ENCODE peak calls at places on chromosome 12, in eight cellular contexts. J is GM12864; O is PC-9; Z is psoas muscle; E is HL-60; U is A549; V is NB4; G is CD8-positive, alpha-beta T cell. Q is an unnamed sample.
A peak's percentile ranks its signal among the peaks of the same experiment; 100 is the strongest.

GRCh38 chr12:113062502-113063395 is 6.2 kb downstream of the DTX1 start:
- DNase-seq in J (no peak), O (no peak), Z (no peak), E (no peak), U (no peak), V (peak; percentile 82), G (no peak), Q (no peak)

GRCh38 chr12:129005416-129005815 is 152.1 kb downstream of the GLT1D1 start:
- DNase-seq in J (no peak), O (no peak), Z (no peak), E (no peak), U (no peak), V (no peak), G (no peak), Q (no peak)

GRCh38 chr12:27965411-27965810 is 7.1 kb downstream of the PTHLH start:
- DNase-seq in J (no peak), O (no peak), Z (no peak), E (no peak), U (no peak), V (no peak), G (no peak), Q (no peak)

GRCh38 chr12:121145221-121145620 is 12.5 kb downstream of the P2RX7 start:
- DNase-seq in J (no peak), O (no peak), Z (no peak), E (peak; percentile 51), U (no peak), V (peak; percentile 87), G (no peak), Q (no peak)

GRCh38 chr12:7642876-7643309 is 22.8 kb downstream of the APOBEC1 start:
- DNase-seq in J (peak; percentile 8), O (peak; percentile 47), Z (no peak), E (peak; percentile 52), U (peak; percentile 59), V (peak; percentile 57), G (no peak), Q (peak; percentile 53)

GRCh38 chr12:115632323-115632722 is 645.2 kb downstream of the MED13L start:
- DNase-seq in J (no peak), O (no peak), Z (no peak), E (no peak), U (no peak), V (no peak), G (no peak), Q (peak; percentile 24)

GRCh38 chr12:94867066-94867855 is 136.2 kb downstream of the NDUFA12 start:
- DNase-seq in J (no peak), O (no peak), Z (no peak), E (no peak), U (no peak), V (peak; percentile 32), G (no peak), Q (peak; percentile 62)

GRCh38 chr12:113934946-113935345 is 31.2 kb downstream of the RBM19 start:
- DNase-seq in J (no peak), O (no peak), Z (no peak), E (no peak), U (no peak), V (no peak), G (no peak), Q (no peak)

GRCh38 chr12:16090974-16091373 is 179.8 kb downstream of the DERA start:
- DNase-seq in J (no peak), O (no peak), Z (no peak), E (no peak), U (no peak), V (no peak), G (no peak), Q (no peak)

GRCh38 chr12:131892711-131893604 is 1.5 kb upstream of the ULK1 start:
- DNase-seq in J (no peak), O (no peak), Z (no peak), E (no peak), U (no peak), V (no peak), G (no peak), Q (no peak)

GRCh38 chr12:66978802-66979201 is 290.4 kb upstream of the CAND1 start:
- DNase-seq in J (no peak), O (no peak), Z (no peak), E (no peak), U (no peak), V (no peak), G (no peak), Q (no peak)

GRCh38 chr12:87511371-87511770 is 517.8 kb downstream of the C12orf50 start:
- DNase-seq in J (no peak), O (no peak), Z (no peak), E (no peak), U (no peak), V (no peak), G (no peak), Q (no peak)

GRCh38 chr12:55132816-55133215 is 6.6 kb downstream of the OR9K2 start:
- DNase-seq in J (no peak), O (no peak), Z (no peak), E (no peak), U (no peak), V (peak; percentile 1), G (no peak), Q (no peak)

GRCh38 chr12:93698307-93699092 is 21.3 kb downstream of the CRADD start:
- DNase-seq in J (no peak), O (no peak), Z (no peak), E (no peak), U (no peak), V (no peak), G (no peak), Q (no peak)

GRCh38 chr12:30110970-30111586 is 327.3 kb upstream of the TMTC1 start:
- DNase-seq in J (no peak), O (no peak), Z (no peak), E (no peak), U (no peak), V (no peak), G (no peak), Q (no peak)
- H3K4me3 ChIP-seq in J (no peak overlapping the region), O (no peak overlapping the region), Z (no peak overlapping the region), E (no peak overlapping the region), U (no peak overlapping the region), V (no peak overlapping the region), G (no peak overlapping the region), Q (no peak overlapping the region)

DNA sequence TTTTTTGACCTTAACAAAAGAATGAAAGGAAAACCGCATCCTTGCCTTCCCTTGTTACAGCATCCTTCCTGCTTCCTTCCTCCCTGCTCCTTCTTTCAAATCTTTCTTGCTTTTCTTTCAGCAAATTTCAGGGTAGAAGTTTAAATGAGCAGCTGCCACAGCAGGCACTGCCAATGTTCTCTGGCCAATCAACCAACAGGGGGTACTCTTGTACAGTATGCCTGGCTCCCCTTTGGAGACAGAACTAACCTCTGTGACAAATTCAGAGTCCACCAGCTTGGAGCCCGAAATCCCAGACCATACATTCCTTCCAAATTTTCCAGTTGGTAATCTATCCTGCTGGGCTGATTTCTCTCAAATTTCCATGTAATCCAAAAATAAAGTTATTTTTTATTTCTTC is 609.8 kb upstream of the LMO3 start:
- DNase-seq in J (no peak), O (no peak), Z (no peak), E (no peak), U (peak; percentile 45), V (peak; percentile 1), G (no peak), Q (no peak)
- TF ChIP-seq CTCF in J (no peak), O (no peak), Z (no peak), E (no peak), U (peak; percentile 52), V (no peak), G (no peak), Q (no peak)

DNA sequence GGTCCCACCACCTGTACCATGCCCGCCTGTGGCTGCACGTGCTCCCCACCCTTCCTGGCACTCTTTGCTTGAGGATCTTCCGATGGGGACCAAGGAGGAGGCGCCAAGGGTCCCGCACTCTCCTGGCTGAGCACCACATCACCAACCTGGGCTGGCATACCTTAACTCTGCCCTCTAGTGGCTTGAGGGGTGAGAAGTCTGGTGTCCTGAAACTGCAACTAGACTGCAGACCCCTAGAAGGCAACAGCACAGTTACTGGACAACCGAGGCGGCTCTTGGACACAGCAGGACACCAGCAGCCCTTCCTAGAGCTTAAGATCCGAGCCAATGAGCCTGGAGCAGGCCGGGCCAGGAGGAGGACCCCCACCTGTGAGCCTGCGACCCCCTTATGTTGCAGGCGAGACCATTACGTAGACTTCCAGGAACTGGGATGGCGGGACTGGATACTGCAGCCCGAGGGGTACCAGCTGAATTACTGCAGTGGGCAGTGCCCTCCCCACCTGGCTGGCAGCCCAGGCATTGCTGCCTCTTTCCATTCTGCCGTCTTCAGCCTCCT is 1.1 kb downstream of the INHBE start:
- DNase-seq in J (no peak), O (peak; percentile 40), Z (no peak), E (peak; percentile 59), U (peak; percentile 81), V (peak; percentile 72), G (peak; percentile 52), Q (peak; percentile 76)
- H3K4me3 ChIP-seq in J (peak overlapping the region; percentile 22), O (no peak overlapping the region), Z (peak overlapping the region; percentile 34), E (no peak overlapping the region), U (peak overlapping the region; percentile 7), V (no peak overlapping the region), G (no peak overlapping the region), Q (no peak overlapping the region)

DNA sequence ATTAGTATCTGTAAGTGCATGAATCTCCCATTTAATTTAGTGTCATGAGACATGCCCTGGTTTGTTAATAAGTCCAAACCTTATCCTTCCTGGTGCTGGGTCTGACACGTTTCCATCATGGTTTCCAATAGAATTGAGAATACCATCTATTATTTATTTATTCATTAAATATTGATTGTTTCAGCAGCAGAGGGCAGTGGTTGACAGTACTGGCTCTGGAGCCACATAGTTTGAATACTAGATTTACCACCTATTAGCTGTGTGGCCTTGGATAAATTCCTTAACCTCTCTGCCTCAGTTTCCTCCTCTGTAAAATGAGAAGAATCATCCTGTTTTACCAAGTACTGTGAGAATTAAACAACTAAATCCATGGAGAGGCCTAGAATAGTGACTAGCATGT is 941 bp upstream of the STAB2 start:
- DNase-seq in J (no peak), O (no peak), Z (no peak), E (no peak), U (no peak), V (no peak), G (no peak), Q (no peak)
- TF ChIP-seq CTCF in J (no peak), O (peak; percentile 44), Z (no peak), E (no peak), U (peak; percentile 6), V (no peak), G (no peak), Q (peak; percentile 7)

GRCh38 chr12:102484732-102485069 is 4.3 kb upstream of the IGF1 start:
- DNase-seq in J (no peak), O (no peak), Z (no peak), E (no peak), U (no peak), V (no peak), G (no peak), Q (no peak)
- H3K4me3 ChIP-seq in J (peak overlapping the region; percentile 35), O (no peak overlapping the region), Z (peak overlapping the region; percentile 55), E (no peak overlapping the region), U (no peak overlapping the region), V (no peak overlapping the region), G (no peak overlapping the region), Q (peak overlapping the region; percentile 52)